ENCODE peak calls at places on chromosomes 3 and 15, in seven cellular contexts. R, Q, U, N, I, X and F are unnamed samples.

GRCh38 chr3:36786921-36787890 is 22.9 kb upstream of the DCLK3 start:
- DNase-seq in R (no peak), Q (no peak), U (no peak), N (no peak), I (peak), X (peak), F (peak)

GRCh38 chr15:66269326-66270090 is 16.0 kb upstream of the MEGF11 start:
- DNase-seq in R (no peak), Q (no peak), U (peak), N (no peak), I (no peak), X (no peak), F (peak)

GRCh38 chr15:26191216-26191615 is 328.1 kb upstream of the ATP10A start:
- DNase-seq in R (no peak), Q (no peak), U (peak), N (no peak), I (no peak), X (no peak), F (no peak)

GRCh38 chr3:16240229-16241023 is 24.3 kb downstream of the DPH3 start:
- DNase-seq in R (no peak), Q (no peak), U (peak), N (no peak), I (no peak), X (no peak), F (peak)

GRCh38 chr15:55824857-55825613 is 82.1 kb upstream of the PRTG start:
- DNase-seq in R (no peak), Q (no peak), U (no peak), N (no peak), I (no peak), X (no peak), F (no peak)

GRCh38 chr3:192082733-192083660 is 622.0 kb downstream of the PYDC2 start:
- DNase-seq in R (no peak), Q (no peak), U (no peak), N (no peak), I (no peak), X (no peak), F (no peak)

GRCh38 chr3:155745795-155746550 is 1.1 kb upstream of the PLCH1 start:
- DNase-seq in R (no peak), Q (no peak), U (peak), N (no peak), I (no peak), X (no peak), F (peak)

GRCh38 chr3:108455212-108455705 is 55.1 kb downstream of the MYH15 start:
- DNase-seq in R (no peak), Q (no peak), U (no peak), N (no peak), I (no peak), X (no peak), F (no peak)

GRCh38 chr15:87167706-87168105 is 1088.0 kb downstream of the AGBL1 start:
- DNase-seq in R (no peak), Q (no peak), U (no peak), N (no peak), I (no peak), X (no peak), F (no peak)

GRCh38 chr3:169477790-169478189 is 185.7 kb downstream of the MECOM start:
- DNase-seq in R (no peak), Q (no peak), U (no peak), N (no peak), I (no peak), X (no peak), F (no peak)

GRCh38 chr3:156642750-156643728 is 31.4 kb upstream of the TIPARP start:
- DNase-seq in R (no peak), Q (no peak), U (no peak), N (no peak), I (no peak), X (no peak), F (peak)

GRCh38 chr3:50454671-50455070 is 48.8 kb downstream of the CACNA2D2 start:
- DNase-seq in R (no peak), Q (no peak), U (no peak), N (no peak), I (no peak), X (no peak), F (no peak)

GRCh38 chr3:149969945-149970715 is 565 bp downstream of the PFN2 start:
- DNase-seq in R (peak), Q (peak), U (peak), N (peak), I (peak), X (peak), F (no peak)

GRCh38 chr3:63961891-63962290 is 49.7 kb upstream of the SCAANT1 start:
- DNase-seq in R (no peak), Q (no peak), U (no peak), N (no peak), I (no peak), X (peak), F (peak)

GRCh38 chr3:50649451-50649931 is 25.2 kb upstream of the DOCK3 start:
- DNase-seq in R (no peak), Q (no peak), U (peak), N (no peak), I (peak), X (no peak), F (no peak)

GRCh38 chr3:24406900-24407299 is 87.8 kb downstream of the THRB start:
- DNase-seq in R (no peak), Q (no peak), U (no peak), N (no peak), I (no peak), X (no peak), F (no peak)

GRCh38 chr15:57751177-57751800 is 44.8 kb downstream of the POLR2M start:
- DNase-seq in R (no peak), Q (no peak), U (no peak), N (no peak), I (no peak), X (no peak), F (peak)

GRCh38 chr3:93930041-93930440 is 43.7 kb downstream of the PROS1 start:
- DNase-seq in R (no peak), Q (no peak), U (no peak), N (no peak), I (no peak), X (no peak), F (no peak)

GRCh38 chr3:52428151-52429005 is 16.5 kb downstream of the SEMA3G start:
- DNase-seq in R (peak), Q (peak), U (peak), N (no peak), I (peak), X (peak), F (peak)

GRCh38 chr3:106740116-106740515 is 637.1 kb upstream of the CCDC54 start:
- DNase-seq in R (no peak), Q (no peak), U (no peak), N (no peak), I (no peak), X (no peak), F (peak)

GRCh38 chr3:129315386-129315991 is 36.8 kb downstream of the HMCES start:
- DNase-seq in R (peak), Q (peak), U (peak), N (no peak), I (peak), X (no peak), F (peak)
- TF ChIP-seq POLR2A in R (no peak), Q (no peak), U (no peak), N (no peak), I (no peak), X (no peak), F (no peak)

DNA sequence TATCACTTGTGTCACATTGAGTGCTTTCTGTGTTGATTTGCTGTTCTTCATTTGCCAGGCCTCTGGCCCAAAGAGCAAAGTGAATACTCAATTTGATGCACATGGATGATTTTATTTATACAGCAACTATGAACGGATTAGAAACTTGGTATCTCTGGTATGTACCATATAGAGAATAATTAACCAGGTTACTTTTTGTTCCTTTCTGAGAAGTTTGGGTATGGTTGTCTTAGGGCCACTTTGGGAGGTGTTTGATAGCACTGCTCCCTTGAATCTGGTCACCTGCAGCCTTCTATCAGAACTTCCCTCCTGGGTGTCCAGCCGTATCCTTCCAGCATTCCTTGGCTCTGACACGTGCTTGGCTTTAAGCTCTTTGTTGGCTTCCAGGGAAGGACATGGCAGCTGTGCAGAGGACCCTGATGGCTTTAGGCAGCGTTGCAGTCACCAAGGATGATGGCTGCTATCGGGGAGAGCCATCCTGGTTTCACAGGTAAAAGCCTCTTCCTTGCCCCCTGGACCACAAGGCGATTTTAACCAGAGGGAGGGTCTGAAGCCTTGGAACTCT is 12.7 kb downstream of the TAGLN3 start:
- DNase-seq in R (no peak), Q (no peak), U (no peak), N (no peak), I (no peak), X (no peak), F (no peak)
- TF ChIP-seq POLR2A in R (no peak), Q (no peak), U (no peak), N (no peak), I (no peak), X (no peak), F (no peak)

GRCh38 chr3:183447206-183448001 is 19.0 kb upstream of the MCF2L2 start:
- DNase-seq in R (peak), Q (peak), U (peak), N (peak), I (peak), X (peak), F (peak)
- TF ChIP-seq POLR2A in R (peak), Q (peak), U (peak), N (peak), I (no peak), X (peak), F (peak)

GRCh38 chr3:126266291-126266840 is 86.0 kb upstream of the ALDH1L1 start:
- DNase-seq in R (no peak), Q (peak), U (peak), N (no peak), I (peak), X (peak), F (no peak)

GRCh38 chr3:126266850-126267168 is 86.4 kb upstream of the ALDH1L1 start:
- DNase-seq in R (no peak), Q (no peak), U (no peak), N (no peak), I (no peak), X (no peak), F (no peak)

GRCh38 chr3:126267976-126268615 is 87.7 kb upstream of the ALDH1L1 start:
- DNase-seq in R (no peak), Q (peak), U (no peak), N (no peak), I (no peak), X (no peak), F (no peak)

GRCh38 chr3:126268866-126269265 is 88.3 kb downstream of the KLF15 start:
- DNase-seq in R (no peak), Q (peak), U (no peak), N (no peak), I (no peak), X (no peak), F (no peak)

DNA sequence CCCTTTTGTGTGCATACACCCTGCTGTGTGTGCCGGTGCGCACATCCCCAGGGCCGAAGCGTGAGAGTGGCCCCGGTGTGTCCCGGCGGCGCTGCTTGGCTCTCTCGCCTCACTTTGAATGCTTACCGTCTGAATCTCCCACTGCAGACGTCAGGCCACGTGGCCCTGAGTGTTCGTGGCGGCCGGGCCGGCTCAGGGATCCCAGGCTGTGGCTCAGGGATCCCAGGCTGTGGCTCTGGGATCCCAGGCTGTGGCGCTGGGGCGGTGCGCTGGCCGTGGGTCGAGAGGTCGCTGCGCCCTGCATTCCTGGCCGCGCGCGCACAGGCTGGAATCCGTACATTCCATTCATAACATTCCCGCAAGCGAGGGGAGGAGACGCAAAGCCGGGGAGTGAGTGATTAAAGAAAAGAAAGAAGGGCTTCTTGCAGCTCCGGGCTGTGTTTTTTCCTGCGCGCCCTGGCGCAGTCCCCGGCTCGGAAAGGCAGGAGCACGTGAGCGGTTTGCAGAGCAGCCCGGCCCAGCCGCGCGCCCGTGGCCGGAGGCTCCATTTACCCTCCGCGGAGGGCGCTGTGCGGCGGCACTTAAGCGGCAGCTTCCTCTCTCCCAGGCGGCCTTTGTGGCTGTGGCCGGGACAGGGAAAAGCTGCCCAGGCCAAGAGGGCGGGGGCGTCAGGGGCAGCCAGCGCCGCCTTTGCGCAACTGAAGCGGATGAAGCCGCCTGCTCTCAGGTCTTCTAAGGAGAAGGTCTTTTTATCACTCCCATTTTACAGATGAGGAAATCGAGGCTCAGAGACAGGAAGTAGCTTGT is 87.0 kb upstream of the ALDH1L1 start:
- DNase-seq in R (no peak), Q (peak), U (peak), N (no peak), I (peak), X (peak), F (peak)
- TF ChIP-seq POLR2A in R (no peak), Q (peak), U (peak), N (no peak), I (no peak), X (peak), F (no peak)

DNA sequence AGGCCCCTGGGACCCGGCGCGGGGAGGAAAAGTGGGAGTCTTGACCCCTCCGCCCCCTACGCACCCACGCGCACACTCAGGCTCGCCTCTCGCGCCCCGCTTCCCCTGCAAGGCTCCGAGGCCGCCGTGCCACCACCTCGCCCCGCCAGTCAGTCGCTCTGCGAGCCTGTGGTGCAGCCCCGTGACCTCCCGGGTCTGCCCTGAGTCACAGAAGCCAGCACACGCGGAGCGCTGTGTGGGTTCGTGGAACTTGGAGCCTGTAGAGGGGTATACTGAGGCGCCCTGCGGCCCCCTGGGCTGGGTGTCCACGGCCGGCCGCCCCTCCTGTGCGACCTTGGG is 387 bp upstream of the ALS2CL start:
- DNase-seq in R (peak), Q (no peak), U (peak), N (no peak), I (peak), X (no peak), F (no peak)
- TF ChIP-seq POLR2A in R (no peak), Q (no peak), U (no peak), N (no peak), I (no peak), X (no peak), F (no peak)

DNA sequence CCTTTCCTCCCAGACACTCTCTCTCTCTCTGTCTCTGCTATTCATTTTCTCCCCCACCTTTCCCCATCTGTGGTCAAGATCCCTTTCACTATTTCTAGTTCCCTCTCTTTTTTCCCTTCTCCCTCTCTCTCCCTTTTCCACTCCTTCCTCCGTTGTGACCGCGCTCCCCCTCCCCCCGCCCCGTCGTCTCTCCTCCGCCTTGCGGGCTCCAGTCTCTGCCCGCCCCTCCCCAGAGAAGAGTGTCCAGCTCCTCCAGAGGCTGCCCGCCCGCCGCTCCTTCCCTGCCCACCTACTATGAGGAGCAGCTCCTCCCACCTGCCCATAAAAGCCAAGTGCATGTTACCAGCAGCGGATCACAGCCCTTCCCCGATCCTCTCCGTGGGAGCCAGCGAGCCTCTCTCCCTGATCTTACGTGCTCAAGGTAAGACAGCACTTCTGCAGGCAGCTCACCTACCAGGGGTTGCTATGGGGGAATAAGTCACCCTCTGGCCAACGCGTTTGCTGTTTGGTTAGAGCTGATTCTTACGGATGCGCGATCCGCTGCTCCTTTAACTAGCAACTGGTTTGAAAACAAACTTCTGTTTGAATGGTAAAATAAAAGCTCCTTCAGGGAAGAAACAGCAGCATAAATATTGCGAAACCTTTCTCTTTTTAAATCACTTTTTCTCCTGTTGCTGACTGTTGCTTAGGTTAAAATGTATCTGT is at the start of gene COL8A1:
- DNase-seq in R (no peak), Q (peak), U (peak), N (no peak), I (peak), X (no peak), F (no peak)
- TF ChIP-seq POLR2A in R (no peak), Q (peak), U (no peak), N (peak), I (no peak), X (peak), F (no peak)

DNA sequence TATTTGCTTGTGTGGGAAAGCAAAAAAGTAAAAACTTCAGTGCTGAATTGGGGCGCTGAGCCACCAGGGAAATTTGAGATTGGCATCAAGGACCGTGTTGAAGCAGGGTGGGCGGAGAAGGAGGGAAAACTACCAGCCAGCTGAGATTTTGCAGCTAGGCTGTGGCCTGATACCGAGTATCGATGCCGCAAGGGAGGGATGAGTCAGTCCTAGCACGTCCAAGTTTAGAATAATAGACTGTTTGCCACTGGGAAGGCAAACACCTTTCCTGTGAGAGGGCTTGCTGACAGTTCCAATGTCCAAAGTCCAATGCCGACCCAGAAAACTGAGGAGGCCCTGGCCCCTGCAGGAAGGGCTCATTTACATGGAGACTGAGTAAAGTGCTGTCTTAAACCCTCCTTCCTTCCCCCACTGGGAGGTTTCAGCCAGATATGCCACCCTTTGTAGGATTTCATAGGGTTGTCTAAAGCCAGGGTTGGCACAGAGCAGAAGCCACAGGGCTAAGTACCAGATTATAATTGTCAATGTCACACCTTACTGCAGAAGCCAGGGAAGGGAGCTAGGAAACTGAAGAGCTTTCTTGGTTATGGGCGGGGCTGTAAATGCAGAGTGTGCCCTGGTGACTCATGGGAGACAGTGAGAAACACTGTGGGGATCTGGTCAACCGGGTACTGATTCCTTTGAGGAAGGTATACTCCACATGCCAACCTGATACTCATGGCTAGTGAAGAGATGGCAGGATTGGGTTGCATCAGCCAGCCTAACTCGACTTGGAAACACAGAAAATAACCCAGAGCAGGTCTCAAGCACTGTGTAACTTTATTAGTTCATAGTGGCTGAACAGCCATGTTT is 28.4 kb upstream of the PIK3CB start:
- DNase-seq in R (no peak), Q (no peak), U (peak), N (no peak), I (peak), X (no peak), F (peak)
- TF ChIP-seq POLR2A in R (peak), Q (no peak), U (no peak), N (no peak), I (no peak), X (no peak), F (no peak)

GRCh38 chr3:69119138-69119537 is 3.3 kb downstream of the LMOD3 start:
- DNase-seq in R (no peak), Q (no peak), U (no peak), N (no peak), I (no peak), X (peak), F (no peak)

GRCh38 chr3:69121513-69121912 is 882 bp downstream of the LMOD3 start:
- DNase-seq in R (no peak), Q (no peak), U (no peak), N (no peak), I (no peak), X (no peak), F (no peak)

GRCh38 chr3:69120879-69121464 is 1.4 kb downstream of the LMOD3 start:
- DNase-seq in R (peak), Q (peak), U (peak), N (peak), I (peak), X (peak), F (peak)

GRCh38 chr3:69118555-69118954 is 3.8 kb downstream of the LMOD3 start:
- DNase-seq in R (no peak), Q (no peak), U (no peak), N (no peak), I (no peak), X (no peak), F (no peak)

GRCh38 chr3:69119681-69120080 is 2.7 kb downstream of the LMOD3 start:
- DNase-seq in R (no peak), Q (no peak), U (no peak), N (no peak), I (no peak), X (no peak), F (no peak)
- TF ChIP-seq POLR2A in R (no peak), Q (no peak), U (no peak), N (no peak), I (no peak), X (no peak), F (no peak)

DNA sequence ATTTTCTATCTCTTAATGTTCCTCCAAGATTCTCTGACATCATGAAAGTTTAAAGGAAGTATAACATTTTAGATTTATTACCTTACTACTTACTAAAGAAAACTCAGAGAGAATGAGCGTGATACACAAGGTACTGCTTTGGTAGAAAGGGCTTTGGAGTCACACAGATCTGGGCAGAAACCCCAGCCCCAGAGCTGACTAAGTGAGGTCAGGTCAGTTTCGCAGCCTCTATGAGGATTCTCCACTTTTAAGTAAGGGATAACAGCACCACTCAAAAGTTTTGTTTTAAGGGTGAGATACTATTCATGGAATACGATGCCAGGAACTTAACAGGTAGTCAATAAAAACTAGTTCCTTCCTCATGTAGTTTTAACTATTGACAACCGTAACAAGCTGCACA is 76.1 kb downstream of the CLDN11 start:
- DNase-seq in R (no peak), Q (no peak), U (no peak), N (no peak), I (no peak), X (no peak), F (no peak)
- TF ChIP-seq POLR2A in R (no peak), Q (no peak), U (no peak), N (no peak), I (no peak), X (no peak), F (no peak)